ENCODE peak calls at places on chromosomes 5 and 9, in nine cellular contexts. W, V, P, Q, O, H, F, E and U are unnamed samples.

GRCh38 chr5:159231167-159231566 is 21.8 kb upstream of the RNF145 start:
- DNase-seq in W (no peak), P (no peak), O (no peak), H (no peak), V (no peak), Q (no peak), F (no peak), E (no peak), U (no peak)

GRCh38 chr5:167208911-167209310 is 1082.5 kb upstream of the WWC1 start:
- DNase-seq in O (no peak), E (no peak), P (no peak), H (no peak), F (no peak), V (no peak), W (no peak), Q (no peak), U (no peak)

GRCh38 chr5:90932052-90932699 is 373.6 kb downstream of the ADGRV1 start:
- DNase-seq in H (no peak), Q (peak), O (peak), W (peak), E (peak), F (no peak), P (peak), V (peak), U (no peak)

GRCh38 chr9:76415731-76416130 is 21.5 kb upstream of the RFK start:
- DNase-seq in H (no peak), O (no peak), P (no peak), V (no peak), F (no peak), E (no peak), W (peak), Q (no peak), U (no peak)

GRCh38 chr9:105593145-105593544 is 35.2 kb downstream of the FKTN start:
- DNase-seq in E (no peak), H (no peak), V (no peak), F (no peak), O (no peak), P (no peak), Q (no peak), W (no peak), U (no peak)

GRCh38 chr5:122429545-122430327 is 117.7 kb downstream of the SNCAIP start:
- DNase-seq in Q (no peak), F (no peak), H (no peak), V (no peak), W (no peak), P (no peak), O (no peak), E (no peak), U (no peak)

GRCh38 chr9:112059145-112059979 is 115.7 kb downstream of the SUSD1 start:
- DNase-seq in P (no peak), Q (peak), W (no peak), H (no peak), V (peak), O (no peak), F (no peak), E (no peak), U (peak)

GRCh38 chr5:83911367-83911919 is 190.8 kb upstream of the HAPLN1 start:
- DNase-seq in E (no peak), F (no peak), P (no peak), O (no peak), Q (no peak), W (no peak), H (no peak), V (no peak), U (no peak)

GRCh38 chr9:127708952-127709587 is 2.3 kb downstream of the CFAP157 start:
- DNase-seq in O (no peak), V (no peak), E (no peak), Q (no peak), H (no peak), P (no peak), W (no peak), F (no peak), U (no peak)

GRCh38 chr9:13790055-13790454 is 510.6 kb upstream of the MPDZ start:
- DNase-seq in H (peak), V (no peak), Q (no peak), W (no peak), P (no peak), F (no peak), O (no peak), E (no peak), U (no peak)

GRCh38 chr9:133142657-133143592 is 20.8 kb downstream of the GBGT1 start:
- DNase-seq in P (no peak), O (no peak), Q (peak), V (no peak), E (no peak), F (no peak), H (no peak), W (peak), U (peak)

GRCh38 chr5:10507575-10508024 is 56.3 kb upstream of the ANKRD33B start:
- DNase-seq in V (no peak), Q (no peak), P (no peak), F (no peak), E (no peak), O (no peak), W (no peak), H (no peak), U (no peak)

GRCh38 chr5:112800901-112801300 is 60.2 kb upstream of the SRP19 start:
- DNase-seq in F (no peak), E (no peak), P (no peak), H (no peak), W (no peak), V (no peak), O (no peak), Q (no peak), U (no peak)

GRCh38 chr5:159184858-159185381 is 24.4 kb downstream of the RNF145 start:
- DNase-seq in P (no peak), H (no peak), W (no peak), F (no peak), V (no peak), O (no peak), E (no peak), Q (no peak), U (no peak)

GRCh38 chr9:117825609-117826347 is 121.6 kb downstream of the TLR4 start:
- DNase-seq in V (no peak), E (no peak), W (no peak), F (no peak), Q (no peak), O (peak), P (no peak), H (no peak), U (no peak)

GRCh38 chr5:27328480-27328879 is 290.1 kb upstream of the CDH9 start:
- DNase-seq in V (peak), P (no peak), W (no peak), O (no peak), H (no peak), Q (no peak), F (no peak), E (no peak), U (no peak)

GRCh38 chr9:33414263-33414662 is 11.9 kb upstream of the AQP7 start:
- DNase-seq in Q (no peak), W (peak), V (no peak), F (no peak), O (no peak), P (no peak), H (no peak), E (no peak), U (peak)

GRCh38 chr9:4423207-4423610 is 67.1 kb upstream of the SLC1A1 start:
- DNase-seq in O (no peak), Q (no peak), V (no peak), H (no peak), F (no peak), W (no peak), E (no peak), P (no peak), U (no peak)

GRCh38 chr5:1959911-1960581 is 77.3 kb upstream of the IRX4 start:
- DNase-seq in W (no peak), V (no peak), E (no peak), Q (no peak), P (no peak), O (no peak), F (no peak), H (no peak), U (no peak)

GRCh38 chr9:108634669-108635462 is 220.9 kb downstream of the ACTL7B start:
- DNase-seq in W (no peak), V (no peak), E (no peak), O (no peak), P (no peak), H (no peak), Q (no peak), F (no peak), U (no peak)

GRCh38 chr5:136066705-136067271 is 38.0 kb downstream of the TGFBI start:
- DNase-seq in F (no peak), W (no peak), Q (no peak), P (peak), E (no peak), V (peak), H (no peak), O (no peak), U (no peak)

GRCh38 chr9:137811283-137811870 is 66.2 kb upstream of the CACNA1B start:
- DNase-seq in V (no peak), W (no peak), F (peak), P (no peak), Q (no peak), O (no peak), E (no peak), H (no peak), U (no peak)

GRCh38 chr9:127796899-127797370 is 5.7 kb upstream of the FPGS start:
- DNase-seq in Q (no peak), F (no peak), E (no peak), W (no peak), H (no peak), V (no peak), P (no peak), O (no peak), U (no peak)

GRCh38 chr5:76371955-76372319 is 31.1 kb upstream of the IQGAP2 start:
- DNase-seq in O (no peak), E (no peak), H (no peak), W (no peak), P (no peak), F (no peak), Q (no peak), V (peak), U (no peak)

GRCh38 chr9:124209279-124209678 is 48.5 kb upstream of the NEK6 start:
- DNase-seq in V (no peak), F (no peak), E (peak), Q (no peak), O (no peak), P (peak), W (no peak), H (no peak), U (no peak)

GRCh38 chr5:173018352-173018751 is 34.8 kb downstream of the ATP6V0E1 start:
- DNase-seq in F (no peak), H (peak), O (no peak), Q (no peak), W (no peak), P (no peak), E (no peak), V (no peak), U (peak)

GRCh38 chr5:1501372-1502045 is 22.3 kb downstream of the LPCAT1 start:
- DNase-seq in W (no peak), F (no peak), P (no peak), O (no peak), E (no peak), Q (no peak), V (no peak), H (no peak), U (no peak)

GRCh38 chr5:102090770-102091169 is 205.3 kb downstream of the SLCO4C1 start:
- DNase-seq in H (no peak), F (no peak), P (no peak), Q (no peak), O (no peak), W (no peak), V (peak), E (peak), U (peak)

GRCh38 chr5:123875444-123876264 is 363.7 kb downstream of the CSNK1G3 start:
- DNase-seq in Q (peak), W (no peak), V (peak), H (no peak), P (no peak), O (no peak), F (no peak), E (no peak), U (no peak)

GRCh38 chr5:138542120-138542955 is 698 bp downstream of the ETF1 start:
- DNase-seq in Q (peak), E (peak), P (peak), O (no peak), H (no peak), W (peak), V (no peak), F (no peak), U (no peak)

GRCh38 chr9:133286523-133286922 is 11.5 kb upstream of the ABO start:
- DNase-seq in P (no peak), W (no peak), V (no peak), E (no peak), Q (no peak), O (no peak), H (no peak), F (no peak), U (no peak)

GRCh38 chr5:17317499-17317898 is 100.1 kb downstream of the BASP1 start:
- DNase-seq in F (no peak), E (no peak), W (no peak), O (peak), Q (peak), P (no peak), H (no peak), V (no peak), U (no peak)
- TF ChIP-seq POLR2A in F (no peak), E (no peak), W (no peak), O (no peak), Q (no peak), P (no peak), H (no peak), V (no peak), U (no peak)

GRCh38 chr5:179824745-179825112 is 4.0 kb downstream of the SQSTM1 start:
- DNase-seq in E (peak), H (no peak), V (no peak), Q (no peak), W (no peak), O (no peak), P (no peak), F (no peak), U (no peak)

GRCh38 chr5:179822444-179822990 is 1.8 kb downstream of the SQSTM1 start:
- DNase-seq in Q (no peak), E (no peak), V (no peak), P (peak), O (no peak), F (no peak), W (no peak), H (no peak), U (no peak)

GRCh38 chr5:179825655-179826182 is 5.0 kb downstream of the SQSTM1 start:
- DNase-seq in H (no peak), Q (peak), E (peak), P (peak), O (no peak), F (no peak), W (no peak), V (peak), U (no peak)

GRCh38 chr5:179822059-179822432 is 1.3 kb downstream of the SQSTM1 start:
- DNase-seq in P (no peak), V (no peak), O (no peak), E (no peak), Q (no peak), H (no peak), W (no peak), F (no peak), U (no peak)

DNA sequence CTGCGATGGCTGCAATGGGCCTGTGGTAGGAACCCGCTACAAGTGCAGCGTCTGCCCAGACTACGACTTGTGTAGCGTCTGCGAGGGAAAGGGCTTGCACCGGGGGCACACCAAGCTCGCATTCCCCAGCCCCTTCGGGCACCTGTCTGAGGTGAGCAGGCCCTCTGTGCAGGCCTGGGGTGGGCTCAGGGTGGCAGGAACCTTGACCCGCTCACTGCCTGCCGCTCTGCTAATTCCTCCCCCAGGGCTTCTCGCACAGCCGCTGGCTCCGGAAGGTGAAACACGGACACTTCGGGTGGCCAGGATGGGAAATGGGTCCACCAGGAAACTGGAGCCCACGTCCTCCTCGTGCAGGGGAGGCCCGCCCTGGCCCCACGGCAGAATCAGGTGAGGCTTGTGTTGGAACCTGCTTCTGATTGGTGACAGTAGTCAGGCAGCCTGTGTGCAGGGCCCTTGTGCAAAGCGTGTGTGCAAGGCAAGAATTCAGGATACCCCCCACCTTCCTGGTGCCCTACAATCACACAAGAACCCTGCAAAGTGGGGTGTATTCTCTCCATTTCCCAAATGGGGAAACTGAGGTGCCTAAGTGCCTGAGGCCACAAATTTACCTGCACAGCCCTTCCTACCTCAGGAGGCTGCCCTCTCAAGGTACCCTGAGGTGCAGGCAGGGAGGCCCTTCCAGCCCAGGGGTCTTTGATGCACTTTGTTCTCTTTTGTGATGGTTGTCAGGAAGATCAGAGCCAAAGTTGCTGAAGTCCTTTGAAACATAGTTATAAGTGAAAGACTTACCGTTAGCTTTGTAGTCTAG is 3.4 kb downstream of the SQSTM1 start:
- DNase-seq in P (peak), F (no peak), O (no peak), V (no peak), W (no peak), H (no peak), E (no peak), Q (no peak), U (no peak)
- TF ChIP-seq POLR2AphosphoS5 in P (no peak), F (no peak), O (no peak), V (no peak), W (peak), H (no peak), E (peak), Q (no peak), U (no peak)

DNA sequence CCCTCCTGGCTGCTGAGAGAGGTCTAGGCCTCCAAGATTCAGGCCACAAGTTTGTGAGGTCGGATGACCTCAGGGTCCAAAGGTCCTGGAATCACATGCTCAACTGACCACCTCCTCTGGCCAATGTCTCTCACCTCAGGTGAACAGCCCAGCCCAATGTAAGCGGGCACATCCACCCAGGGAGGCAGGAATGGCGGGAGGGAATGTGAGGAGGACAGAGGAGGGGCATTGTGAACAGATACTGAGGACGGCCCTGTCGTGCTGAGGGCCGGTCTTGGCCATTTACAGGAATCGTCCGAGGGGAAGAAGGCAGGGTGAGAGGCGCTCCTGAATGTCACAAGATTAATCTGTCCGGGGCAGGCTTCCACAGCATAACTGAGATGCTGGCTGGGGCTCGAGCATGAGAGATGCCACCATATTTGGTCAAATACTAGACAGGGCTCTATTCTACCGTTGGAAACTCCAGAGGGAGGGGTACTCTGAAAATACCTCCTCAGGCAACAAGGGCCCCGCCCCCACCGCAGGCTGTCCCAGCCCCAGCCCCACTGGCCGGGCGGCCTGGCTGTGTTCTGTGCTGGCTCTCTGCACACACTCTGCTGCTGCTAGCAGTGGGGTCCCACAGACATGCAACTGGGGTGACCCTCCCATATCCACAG is 1.5 kb upstream of the IL17B start:
- DNase-seq in V (peak), P (peak), F (no peak), Q (peak), H (no peak), O (no peak), W (no peak), E (no peak), U (no peak)
- TF ChIP-seq EP300 in V (peak), P (peak), F (no peak), Q (no peak), H (peak), O (no peak), W (peak), E (no peak), U (no peak)

DNA sequence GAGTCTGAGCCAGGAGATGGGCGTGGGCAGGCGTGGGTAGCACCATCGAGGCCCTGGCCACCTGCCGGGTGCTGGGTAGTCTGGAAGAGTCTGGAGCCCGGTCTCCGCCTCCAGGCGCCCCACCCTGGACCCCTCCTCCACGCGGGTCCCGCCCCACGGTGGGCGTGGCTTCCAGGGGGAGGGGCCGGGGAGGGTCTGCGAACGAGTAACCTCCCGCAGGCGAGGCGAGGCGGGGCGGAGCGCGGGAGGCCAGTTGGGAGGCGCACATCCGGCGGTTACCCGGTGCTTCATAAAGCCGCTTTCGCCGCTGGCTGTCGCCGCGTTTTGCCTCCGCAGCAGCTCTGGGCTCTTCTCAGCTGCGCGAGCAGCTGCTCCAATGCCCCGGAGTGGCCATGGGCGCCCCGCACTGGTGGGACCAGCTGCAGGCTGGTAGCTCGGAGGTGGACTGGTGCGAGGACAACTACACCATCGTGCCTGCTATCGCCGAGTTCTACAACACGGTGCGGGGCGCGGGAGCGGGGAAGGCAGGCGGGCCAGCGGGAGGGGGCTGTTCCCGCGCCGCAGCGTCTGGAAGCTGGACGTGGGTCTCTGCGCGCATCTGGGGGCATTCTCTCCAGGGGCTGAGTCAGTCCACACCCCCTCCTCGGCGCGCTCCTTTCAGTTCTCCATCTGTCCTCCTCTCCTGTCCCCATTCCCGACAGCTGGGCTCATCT is at the start of gene ACER2:
- DNase-seq in P (peak), Q (peak), E (peak), W (peak), F (peak), H (peak), O (peak), V (peak), U (peak)
- TF ChIP-seq POLR2A in P (peak), Q (peak), E (peak), W (peak), F (peak), H (peak), O (peak), V (peak), U (no peak)